ENCODE peak calls at places on chromosomes 5 and 9, in eight cellular contexts. S is MCF 10A; T is endothelial cell; P is left ventricle myocardium inferior; C is GM13976; N is CD8-positive, alpha-beta T cell; Q is GM10248; E is AG04450. H is an unnamed sample.

GRCh38 chr5:64690104-64690416 is 243 bp upstream of the SHISAL2B start:
- DNase-seq in T (no peak), N (no peak), E (no peak), S (no peak), C (no peak), P (no peak), Q (no peak), H (no peak)

GRCh38 chr5:54243483-54244080 is 66.8 kb downstream of the ARL15 start:
- DNase-seq in Q (peak), T (peak), E (peak), C (peak), P (no peak), N (no peak), S (peak), H (no peak)

GRCh38 chr5:60595183-60595582 is 104.8 kb downstream of the DEPDC1B start:
- DNase-seq in C (no peak), E (no peak), P (no peak), T (no peak), N (no peak), Q (no peak), S (no peak), H (no peak)

GRCh38 chr5:146192571-146193043 is 10.2 kb upstream of the LARS1 start:
- DNase-seq in E (no peak), Q (no peak), N (no peak), C (no peak), S (no peak), P (no peak), T (no peak), H (no peak)

GRCh38 chr9:38020251-38021076 is 48.6 kb downstream of the SHB start:
- DNase-seq in Q (no peak), P (no peak), E (no peak), T (no peak), N (no peak), C (no peak), S (peak), H (no peak)

GRCh38 chr5:179803651-179804598 is 2.7 kb downstream of the MGAT4B start:
- DNase-seq in E (no peak), C (no peak), S (no peak), Q (no peak), T (no peak), N (no peak), P (no peak), H (peak)

GRCh38 chr5:63127054-63127453 is 548.4 kb downstream of the LRRC70 start:
- DNase-seq in N (no peak), C (no peak), T (no peak), P (no peak), Q (no peak), E (no peak), S (no peak), H (no peak)

GRCh38 chr5:107670927-107671741 is at the start of gene EFNA5:
- DNase-seq in C (peak), T (peak), S (peak), N (no peak), E (no peak), Q (peak), P (peak), H (no peak)

GRCh38 chr5:175027390-175027789 is 303.0 kb downstream of the MSX2 start:
- DNase-seq in S (no peak), E (no peak), P (no peak), N (no peak), C (no peak), Q (no peak), T (no peak), H (no peak)

GRCh38 chr9:97398999-97399758 is 12.7 kb upstream of the TDRD7 start:
- DNase-seq in T (peak), Q (peak), S (peak), E (peak), C (peak), N (peak), P (peak), H (peak)

GRCh38 chr9:68507098-68507795 is 33.4 kb downstream of the TMEM252 start:
- DNase-seq in T (no peak), N (no peak), Q (peak), E (no peak), C (peak), S (peak), P (no peak), H (no peak)

GRCh38 chr5:89628876-89629635 is 746.1 kb upstream of the MEF2C start:
- DNase-seq in E (no peak), Q (no peak), N (no peak), T (no peak), S (no peak), P (no peak), C (no peak), H (no peak)

GRCh38 chr5:43874772-43875171 is 271.8 kb downstream of the NNT start:
- DNase-seq in S (no peak), E (peak), T (no peak), Q (no peak), C (no peak), N (no peak), P (no peak), H (no peak)

GRCh38 chr9:20570086-20570485 is 52.2 kb downstream of the MLLT3 start:
- DNase-seq in C (no peak), N (no peak), E (no peak), P (no peak), T (no peak), Q (no peak), S (no peak), H (no peak)

GRCh38 chr9:127971357-127972315 is 9.2 kb downstream of the EEIG1 start:
- DNase-seq in T (no peak), S (no peak), E (no peak), Q (no peak), N (peak), P (no peak), C (no peak), H (no peak)

GRCh38 chr5:74953961-74954720 is 88.0 kb upstream of the FAM169A start:
- DNase-seq in S (peak), N (no peak), E (no peak), T (no peak), C (peak), P (no peak), Q (no peak), H (no peak)

GRCh38 chr5:1963358-1963757 is 80.6 kb upstream of the IRX4 start:
- DNase-seq in Q (no peak), T (no peak), N (peak), S (no peak), C (no peak), E (no peak), P (no peak), H (no peak)

GRCh38 chr5:41722359-41722950 is 147.8 kb downstream of the OXCT1 start:
- DNase-seq in S (peak), N (no peak), Q (no peak), T (no peak), C (no peak), P (no peak), E (no peak), H (no peak)

GRCh38 chr5:146219243-146219642 is 15.8 kb downstream of the RBM27 start:
- DNase-seq in P (no peak), Q (no peak), T (no peak), N (no peak), E (no peak), C (no peak), S (no peak), H (no peak)

GRCh38 chr5:145946112-145946861 is 9.9 kb downstream of the SH3RF2 start:
- DNase-seq in C (no peak), N (no peak), Q (no peak), S (peak), E (peak), T (no peak), P (peak), H (no peak)

GRCh38 chr5:66989286-66989685 is 207.3 kb downstream of the CD180 start:
- DNase-seq in E (no peak), Q (no peak), N (no peak), P (no peak), C (no peak), T (no peak), S (no peak), H (no peak)

DNA sequence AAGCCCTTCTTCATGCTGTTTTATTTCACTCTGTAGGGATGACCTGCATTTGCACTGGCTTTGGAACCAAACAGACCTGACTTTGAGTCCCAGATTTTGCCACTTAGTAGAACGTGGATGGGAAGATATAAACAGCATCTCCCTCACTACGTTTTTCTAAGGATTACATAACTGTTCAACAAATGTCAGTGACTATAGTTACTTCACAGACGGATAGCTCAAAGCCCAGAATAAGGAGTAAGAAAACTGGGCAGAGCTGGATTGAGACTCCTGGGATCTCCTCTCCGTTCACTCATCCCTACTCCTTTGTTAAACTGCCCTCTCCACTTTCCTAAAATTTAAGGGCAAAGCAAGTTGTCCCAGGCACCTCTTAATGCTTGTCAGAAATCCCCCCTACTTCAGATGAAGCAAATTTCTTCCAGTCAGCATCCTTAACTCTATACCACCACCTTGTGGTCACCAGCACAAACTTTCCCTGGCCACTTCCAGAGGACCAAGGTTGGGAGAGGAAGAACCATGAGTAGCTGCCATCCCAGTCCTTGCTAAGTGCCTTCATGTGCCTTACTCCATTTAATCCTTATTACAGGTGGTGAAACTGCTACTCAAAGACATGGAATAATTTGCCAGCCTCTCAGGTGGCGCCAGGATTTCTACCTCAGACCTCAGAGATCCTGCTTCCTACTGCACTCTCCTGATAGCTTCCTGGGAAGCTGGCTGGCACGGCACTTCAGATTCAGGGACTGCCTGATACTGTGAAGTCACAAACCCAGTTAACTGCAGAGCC is 38.4 kb downstream of the EGR1 start:
- DNase-seq in C (peak), S (peak), E (peak), Q (peak), N (no peak), P (no peak), T (peak), H (no peak)
- TF ChIP-seq CTCF in C (peak), S (peak), E (peak), Q (peak), N (peak), P (peak), T (peak), H (peak)

GRCh38 chr9:27572918-27573698 is at the start of gene C9orf72:
- DNase-seq in N (peak), P (peak), E (no peak), C (peak), S (no peak), T (peak), Q (peak), H (peak)
- TF ChIP-seq CTCF in N (no peak), P (peak), E (no peak), C (no peak), S (no peak), T (no peak), Q (no peak), H (no peak)

GRCh38 chr5:144028058-144028457 is 142.4 kb downstream of the YIPF5 start:
- DNase-seq in P (no peak), T (no peak), N (no peak), C (no peak), S (peak), Q (no peak), E (no peak), H (no peak)

GRCh38 chr5:144024085-144024484 is 146.4 kb downstream of the YIPF5 start:
- DNase-seq in E (no peak), N (no peak), T (no peak), C (no peak), P (no peak), Q (no peak), S (no peak), H (no peak)

GRCh38 chr5:144024601-144025000 is 145.9 kb downstream of the YIPF5 start:
- DNase-seq in T (no peak), E (no peak), S (no peak), N (no peak), Q (no peak), C (no peak), P (no peak), H (no peak)

GRCh38 chr5:144028644-144029043 is 141.8 kb downstream of the YIPF5 start:
- DNase-seq in C (no peak), N (no peak), E (peak), Q (no peak), S (no peak), T (no peak), P (no peak), H (no peak)

GRCh38 chr5:144026286-144026685 is 144.2 kb downstream of the YIPF5 start:
- DNase-seq in P (no peak), T (no peak), N (no peak), Q (no peak), C (no peak), S (no peak), E (no peak), H (no peak)
- TF ChIP-seq CTCF in P (no peak), T (no peak), N (no peak), Q (no peak), C (no peak), S (no peak), E (no peak), H (no peak)

GRCh38 chr9:113436753-113437515 is 26.4 kb downstream of the C9orf43 start:
- DNase-seq in N (no peak), P (no peak), C (no peak), E (no peak), S (no peak), T (no peak), Q (no peak), H (no peak)
- TF ChIP-seq CTCF in N (no peak), P (no peak), C (no peak), E (no peak), S (no peak), T (no peak), Q (no peak), H (no peak)

GRCh38 chr5:180866296-180866695 is 5.2 kb upstream of the ZFP62 start:
- DNase-seq in E (no peak), T (no peak), Q (no peak), S (no peak), C (no peak), P (no peak), N (no peak), H (no peak)

GRCh38 chr5:180860887-180861822 is at the start of gene ZFP62:
- DNase-seq in Q (peak), N (peak), E (peak), P (peak), C (peak), T (peak), S (peak), H (peak)

GRCh38 chr5:180862645-180863044 is 1.6 kb upstream of the ZFP62 start:
- DNase-seq in S (no peak), T (no peak), Q (no peak), E (no peak), P (no peak), C (no peak), N (no peak), H (no peak)

GRCh38 chr5:180860273-180860886 is 696 bp downstream of the ZFP62 start:
- DNase-seq in S (peak), P (peak), T (peak), C (peak), N (no peak), E (no peak), Q (peak), H (no peak)
- TF ChIP-seq CTCF in S (peak), P (no peak), T (no peak), C (peak), N (peak), E (peak), Q (peak), H (no peak)

GRCh38 chr9:84294551-84294950 is 46.0 kb downstream of the SLC28A3 start:
- DNase-seq in E (no peak), N (no peak), S (no peak), T (no peak), Q (no peak), P (no peak), C (no peak), H (no peak)
- TF ChIP-seq CTCF in E (no peak), N (no peak), S (no peak), T (no peak), Q (peak), P (no peak), C (peak), H (no peak)

GRCh38 chr5:140223567-140223966 is 48.6 kb downstream of the CYSTM1 start:
- DNase-seq in C (no peak), Q (no peak), S (no peak), T (no peak), P (peak), N (no peak), E (no peak), H (no peak)
- TF ChIP-seq CTCF in C (no peak), Q (no peak), S (no peak), T (no peak), P (no peak), N (no peak), E (no peak), H (no peak)

DNA sequence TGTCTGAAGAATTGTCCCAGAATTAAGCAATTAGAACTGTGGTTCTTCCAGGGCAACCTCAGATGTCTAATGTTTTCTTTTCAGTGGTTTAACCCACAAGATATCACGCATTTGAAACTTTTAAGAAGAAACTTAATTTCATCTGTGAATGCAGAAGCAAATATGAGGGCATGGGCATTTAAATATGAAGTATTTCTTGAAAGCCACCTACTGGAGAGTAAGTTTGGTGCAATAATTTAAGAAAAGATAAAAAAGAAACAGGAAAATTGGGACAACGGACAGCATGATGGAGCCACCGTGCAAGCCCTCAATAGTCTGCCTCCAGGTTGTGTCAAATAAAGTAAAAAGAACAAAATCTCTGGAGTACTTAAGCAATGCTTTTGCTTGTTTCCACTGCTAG is 1.2 kb upstream of the CAPSL start:
- DNase-seq in P (no peak), N (no peak), E (no peak), C (no peak), Q (no peak), T (no peak), S (no peak), H (no peak)
- TF ChIP-seq CTCF in P (no peak), N (no peak), E (peak), C (no peak), Q (no peak), T (peak), S (peak), H (peak)

DNA sequence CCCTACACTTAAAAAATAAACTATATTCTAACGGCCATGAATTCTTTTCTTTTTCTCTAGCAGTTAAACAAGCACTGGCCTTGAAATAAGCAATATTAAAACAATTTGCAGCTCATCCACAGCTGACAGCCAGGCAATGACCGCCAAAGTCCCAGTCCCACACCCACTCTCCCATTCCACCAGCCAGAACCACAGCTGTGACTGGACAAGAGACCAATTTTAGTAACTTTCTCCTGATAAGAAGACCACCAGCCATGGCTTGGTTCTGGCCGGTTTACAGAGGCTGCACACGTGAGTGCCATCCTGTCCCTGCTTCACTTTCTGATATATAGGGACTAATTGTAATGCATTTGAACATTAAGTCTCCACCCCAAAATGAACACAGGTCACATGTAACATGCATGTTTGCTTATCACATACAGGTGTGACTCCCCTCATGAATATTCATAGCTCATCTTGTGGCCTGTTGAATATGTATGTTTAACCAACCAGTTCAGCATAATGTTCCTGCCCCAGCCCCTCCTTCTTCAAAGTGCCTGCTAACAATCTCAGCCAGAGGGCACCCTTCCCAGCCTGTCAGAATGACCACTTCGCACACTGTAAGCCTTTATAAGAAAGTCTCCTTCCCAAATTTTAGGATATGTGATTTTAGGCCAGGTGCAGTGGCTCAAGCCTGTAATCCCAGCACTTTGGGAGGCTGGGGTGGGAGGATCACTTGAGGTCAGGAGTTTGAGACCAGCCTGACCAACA is 23.9 kb upstream of the FANCC start:
- DNase-seq in N (no peak), E (no peak), Q (no peak), T (no peak), S (peak), C (no peak), P (no peak), H (no peak)
- TF ChIP-seq CTCF in N (no peak), E (peak), Q (peak), T (no peak), S (no peak), C (no peak), P (peak), H (no peak)